ENCODE peak calls at places on chromosomes 11 and 22, in nine cellular contexts. J, H, V, W, G, U, S, L and C are unnamed samples.
A peak's percentile ranks its signal among the peaks of the same experiment; 100 is the strongest.

GRCh38 chr11:91859666-91860065 is 365.0 kb upstream of the FAT3 start:
- DNase-seq in J (no peak), H (no peak), V (no peak), W (no peak), G (no peak), U (peak; percentile 32), S (no peak), L (no peak), C (no peak)

GRCh38 chr11:71156301-71156700 is 96.1 kb downstream of the SHANK2 start:
- DNase-seq in J (no peak), H (no peak), V (no peak), W (no peak), G (no peak), U (no peak), S (peak; percentile 37), L (no peak), C (no peak)

GRCh38 chr11:35822815-35823495 is 120.9 kb upstream of the LDLRAD3 start:
- DNase-seq in J (no peak), H (no peak), V (no peak), W (no peak), G (no peak), U (no peak), S (no peak), L (no peak), C (no peak)

GRCh38 chr22:50146440-50147228 is 23.9 kb upstream of the PANX2 start:
- DNase-seq in J (no peak), H (peak; percentile 58), V (peak; percentile 72), W (peak; percentile 58), G (peak; percentile 81), U (peak; percentile 81), S (peak; percentile 81), L (peak; percentile 78), C (peak; percentile 48)

GRCh38 chr11:60566773-60567172 is 51.6 kb downstream of the MS4A13 start:
- DNase-seq in J (no peak), H (no peak), V (no peak), W (no peak), G (no peak), U (no peak), S (no peak), L (no peak), C (no peak)

GRCh38 chr11:122248130-122248529 is 132.1 kb upstream of the BLID start:
- DNase-seq in J (no peak), H (no peak), V (no peak), W (no peak), G (no peak), U (no peak), S (no peak), L (no peak), C (no peak)

GRCh38 chr22:24592846-24593809 is at the start of gene LRRC75B:
- DNase-seq in J (peak; percentile 46), H (peak; percentile 82), V (peak; percentile 82), W (peak; percentile 93), G (peak; percentile 97), U (peak; percentile 99), S (peak; percentile 93), L (peak; percentile 95), C (peak; percentile 86)

GRCh38 chr22:39098026-39098425 is 982 bp downstream of the APOBEC3H start:
- DNase-seq in J (no peak), H (no peak), V (no peak), W (no peak), G (peak; percentile 37), U (no peak), S (no peak), L (no peak), C (no peak)

GRCh38 chr11:17098038-17098437 is 20.6 kb upstream of the RPS13 start:
- DNase-seq in J (no peak), H (no peak), V (no peak), W (no peak), G (no peak), U (no peak), S (no peak), L (no peak), C (no peak)

GRCh38 chr22:19975707-19976035 is 34.1 kb upstream of the TXNRD2 start:
- DNase-seq in J (no peak), H (no peak), V (no peak), W (no peak), G (no peak), U (no peak), S (no peak), L (no peak), C (no peak)

GRCh38 chr11:103624708-103625623 is 411.5 kb upstream of the DDI1 start:
- DNase-seq in J (no peak), H (no peak), V (peak; percentile 97), W (no peak), G (no peak), U (peak; percentile 22), S (no peak), L (no peak), C (no peak)

GRCh38 chr11:75583710-75584658 is 21.9 kb downstream of the SERPINH1 start:
- DNase-seq in J (no peak), H (peak; percentile 52), V (no peak), W (peak; percentile 45), G (peak; percentile 92), U (peak; percentile 87), S (no peak), L (peak; percentile 82), C (peak; percentile 58)

GRCh38 chr22:50076646-50077624 is 8.3 kb downstream of the MLC1 start:
- DNase-seq in J (no peak), H (no peak), V (no peak), W (no peak), G (no peak), U (peak; percentile 38), S (no peak), L (no peak), C (no peak)

GRCh38 chr11:114058871-114059277 is 637 bp upstream of the ZBTB16 start:
- DNase-seq in J (no peak), H (no peak), V (no peak), W (peak; percentile 51), G (peak; percentile 82), U (no peak), S (no peak), L (peak; percentile 68), C (no peak)

GRCh38 chr11:72519220-72519881 is 85.0 kb upstream of the CLPB start:
- DNase-seq in J (no peak), H (no peak), V (no peak), W (no peak), G (no peak), U (peak; percentile 39), S (no peak), L (no peak), C (no peak)

GRCh38 chr22:49394116-49394785 is 433.4 kb downstream of the BRD1 start:
- DNase-seq in J (no peak), H (no peak), V (no peak), W (no peak), G (peak; percentile 32), U (no peak), S (no peak), L (no peak), C (no peak)

GRCh38 chr22:29044657-29045176 is 16.9 kb downstream of the C22orf31 start:
- DNase-seq in J (no peak), H (no peak), V (no peak), W (no peak), G (no peak), U (no peak), S (no peak), L (no peak), C (no peak)
- H3K27ac ChIP-seq in J (no peak overlapping the region), H (no peak overlapping the region), V (peak overlapping the region; percentile 74), W (peak overlapping the region; percentile 67), G (peak overlapping the region; percentile 30), U (peak overlapping the region; percentile 56), S (peak overlapping the region; percentile 80), L (peak overlapping the region; percentile 41), C (peak overlapping the region; percentile 15)

GRCh38 chr22:36465232-36466021 is 16.0 kb downstream of the TXN2 start:
- DNase-seq in J (no peak), H (no peak), V (peak; percentile 87), W (peak; percentile 80), G (peak; percentile 92), U (no peak), S (no peak), L (peak; percentile 74), C (no peak)
- TF ChIP-seq EP300 in J (no peak), H (no peak), V (no peak), W (peak; percentile 37), G (no peak), U (peak; percentile 74), S (no peak), L (peak; percentile 25), C (no peak)

GRCh38 chr11:130136107-130136506 is 23.5 kb upstream of the ST14 start:
- DNase-seq in J (no peak), H (no peak), V (no peak), W (no peak), G (no peak), U (no peak), S (no peak), L (no peak), C (no peak)

GRCh38 chr11:130144129-130144528 is 15.5 kb upstream of the ST14 start:
- DNase-seq in J (no peak), H (no peak), V (no peak), W (peak; percentile 67), G (no peak), U (no peak), S (no peak), L (no peak), C (no peak)

GRCh38 chr11:130141561-130142341 is 17.8 kb upstream of the ST14 start:
- DNase-seq in J (no peak), H (no peak), V (no peak), W (no peak), G (no peak), U (no peak), S (no peak), L (no peak), C (no peak)

GRCh38 chr11:130137999-130138398 is 21.6 kb upstream of the ST14 start:
- DNase-seq in J (no peak), H (no peak), V (no peak), W (no peak), G (no peak), U (no peak), S (no peak), L (no peak), C (no peak)

DNA sequence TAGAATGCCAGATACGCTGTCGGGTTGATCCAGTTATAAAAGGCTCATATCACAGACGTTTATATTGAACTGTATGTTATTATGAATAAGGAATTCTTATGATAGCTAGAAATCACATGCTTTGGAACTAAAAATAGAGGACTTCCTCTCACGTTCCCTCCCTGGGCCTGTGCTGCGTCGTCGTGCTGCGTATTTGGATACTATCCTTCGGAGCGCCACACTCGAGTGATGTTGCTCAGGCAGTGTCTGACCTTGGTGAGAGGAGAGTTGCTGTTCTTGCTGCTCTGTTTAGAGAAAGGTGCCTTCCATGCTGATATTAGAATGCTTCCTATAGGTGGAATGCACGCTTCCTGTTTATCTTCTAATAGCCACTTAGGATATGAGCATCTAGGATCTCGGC is 20.2 kb upstream of the ST14 start:
- DNase-seq in J (no peak), H (no peak), V (no peak), W (no peak), G (no peak), U (no peak), S (no peak), L (no peak), C (no peak)
- H3K27ac ChIP-seq in J (no peak overlapping the region), H (no peak overlapping the region), V (no peak overlapping the region), W (no peak overlapping the region), G (no peak overlapping the region), U (no peak overlapping the region), S (no peak overlapping the region), L (no peak overlapping the region), C (no peak overlapping the region)

DNA sequence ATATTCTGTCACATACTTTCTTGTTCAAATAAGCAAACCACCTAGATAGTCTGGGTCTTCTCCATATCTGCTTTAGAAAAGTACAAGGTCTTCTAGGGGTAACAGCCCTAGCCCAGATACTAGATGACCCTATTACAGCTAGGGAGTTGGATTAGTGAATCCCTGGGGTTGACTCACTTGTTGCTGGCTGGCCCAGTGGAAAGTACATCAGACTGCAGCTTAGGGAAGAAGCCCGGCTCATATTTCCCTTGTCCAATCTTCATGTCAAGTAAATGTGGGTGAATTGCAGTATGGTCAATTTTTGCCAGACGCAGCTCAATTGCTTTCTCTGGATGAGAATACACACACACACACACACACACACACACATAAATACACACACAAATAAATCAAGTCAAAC is 79.1 kb upstream of the SCUBE2 start:
- DNase-seq in J (no peak), H (no peak), V (peak; percentile 5), W (no peak), G (no peak), U (no peak), S (no peak), L (no peak), C (no peak)
- TF ChIP-seq EP300 in J (no peak), H (no peak), V (no peak), W (no peak), G (no peak), U (no peak), S (no peak), L (no peak), C (no peak)